ENCODE peak calls at places on chromosomes 5 and 9, in five cellular contexts. F is EH, T is NCI-H1417, V is T-helper 22 cell, Y is left colon. W is an unnamed sample.

GRCh38 chr9:112239708-112240107 is 64.6 kb upstream of the SUSD1 start:
- DNase-seq in T (no peak), F (no peak), Y (no peak), V (no peak), W (no peak)

GRCh38 chr9:137387034-137387890 is 35.7 kb downstream of the EXD3 start:
- DNase-seq in F (no peak), T (peak), Y (no peak), V (no peak), W (no peak)

GRCh38 chr5:763998-764781 is 20.3 kb downstream of the ZDHHC11B start:
- DNase-seq in F (no peak), V (no peak), Y (no peak), T (no peak), W (no peak)

GRCh38 chr9:88722753-88723152 is 187.8 kb downstream of the NXNL2 start:
- DNase-seq in Y (no peak), F (peak), T (no peak), V (no peak), W (no peak)

GRCh38 chr5:34658023-34658422 is 1.9 kb downstream of the RAI14 start:
- DNase-seq in V (no peak), T (peak), F (peak), Y (no peak), W (peak)

GRCh38 chr9:114224247-114224610 is 68.9 kb downstream of the COL27A1 start:
- DNase-seq in Y (no peak), F (peak), V (no peak), T (peak), W (peak)

GRCh38 chr5:6279607-6280006 is 98.7 kb downstream of the MED10 start:
- DNase-seq in T (no peak), V (no peak), Y (no peak), F (no peak), W (no peak)

GRCh38 chr9:81128701-81129100 is 560.6 kb downstream of the TLE1 start:
- DNase-seq in V (no peak), F (no peak), T (no peak), Y (no peak), W (no peak)

GRCh38 chr9:94139672-94140417 is 55.6 kb downstream of the PTPDC1 start:
- DNase-seq in Y (peak), F (peak), T (no peak), V (no peak), W (peak)

GRCh38 chr9:73179594-73179993 is 27.9 kb downstream of the ANXA1 start:
- DNase-seq in V (no peak), T (peak), F (no peak), Y (no peak), W (peak)

GRCh38 chr9:136282272-136282861 is 21.5 kb downstream of the CCDC187 start:
- DNase-seq in F (no peak), V (no peak), Y (peak), T (peak), W (no peak)

GRCh38 chr9:129891519-129891918 is 56.3 kb downstream of the USP20 start:
- DNase-seq in T (no peak), V (no peak), Y (no peak), F (no peak), W (no peak)

GRCh38 chr5:27038476-27038875 is at the start of gene CDH9:
- DNase-seq in T (no peak), V (no peak), Y (no peak), F (no peak), W (no peak)

GRCh38 chr5:92581249-92581648 is 999.8 kb downstream of the NR2F1-AS1 start:
- DNase-seq in F (no peak), V (no peak), T (no peak), Y (no peak), W (no peak)

GRCh38 chr5:168359820-168360460 is 68.5 kb downstream of the WWC1 start:
- DNase-seq in V (no peak), F (no peak), T (no peak), Y (no peak), W (no peak)

GRCh38 chr5:1536298-1537165 is 12.8 kb upstream of the LPCAT1 start:
- DNase-seq in F (peak), Y (no peak), V (peak), T (no peak), W (no peak)

GRCh38 chr5:1523793-1524480 is at the start of gene LPCAT1:
- DNase-seq in Y (peak), T (peak), F (peak), V (peak), W (peak)

GRCh38 chr5:96863114-96863513 is 13.2 kb upstream of the ERAP2 start:
- DNase-seq in F (no peak), V (no peak), Y (no peak), T (no peak), W (no peak)

GRCh38 chr5:34609951-34610431 is 46.1 kb upstream of the RAI14 start:
- DNase-seq in F (peak), Y (no peak), T (no peak), V (no peak), W (no peak)

GRCh38 chr5:171310816-171311697 is 2.0 kb downstream of the TLX3 start:
- DNase-seq in V (no peak), F (peak), Y (no peak), T (peak), W (peak)

GRCh38 chr5:124887223-124887622 is 140.8 kb upstream of the ZNF608 start:
- DNase-seq in T (no peak), Y (no peak), F (no peak), V (no peak), W (no peak)

GRCh38 chr9:123358181-123358894 is 2.3 kb downstream of the CRB2 start:
- DNase-seq in F (no peak), V (no peak), T (peak), Y (no peak), W (no peak)

GRCh38 chr5:133273661-133274596 is 222.1 kb downstream of the HSPA4 start:
- DNase-seq in V (no peak), Y (no peak), T (no peak), F (peak), W (peak)

GRCh38 chr5:94524841-94525697 is 93.3 kb downstream of the KIAA0825 start:
- DNase-seq in F (peak), Y (no peak), T (peak), V (no peak), W (no peak)

GRCh38 chr9:107819772-107820171 is 330.2 kb upstream of the KLF4 start:
- DNase-seq in F (no peak), V (no peak), Y (peak), T (peak), W (peak)

GRCh38 chr9:89022902-89023301 is 31.6 kb downstream of the S1PR3 start:
- DNase-seq in V (no peak), Y (no peak), F (peak), T (no peak), W (peak)

GRCh38 chr5:68644971-68645370 is 429.4 kb downstream of the PIK3R1 start:
- DNase-seq in V (no peak), Y (no peak), T (no peak), F (no peak), W (no peak)

GRCh38 chr5:149240354-149240998 is 31.2 kb upstream of the AFAP1L1 start:
- DNase-seq in V (peak), Y (peak), T (no peak), F (no peak), W (no peak)

GRCh38 chr5:143761663-143762062 is 50.3 kb upstream of the HMHB1 start:
- DNase-seq in T (no peak), Y (no peak), V (no peak), F (no peak), W (no peak)

GRCh38 chr5:10719965-10720364 is 41.1 kb downstream of the DAP start:
- DNase-seq in F (peak), V (no peak), Y (no peak), T (no peak), W (peak)

GRCh38 chr9:19876569-19877316 is 87.9 kb upstream of the SLC24A2 start:
- DNase-seq in Y (no peak), F (no peak), V (no peak), T (no peak), W (no peak)

GRCh38 chr5:14879985-14880589 is 8.5 kb upstream of the ANKH start:
- DNase-seq in Y (no peak), T (no peak), V (no peak), F (peak), W (peak)

GRCh38 chr9:6897831-6898230 is 140.1 kb downstream of the KDM4C start:
- DNase-seq in Y (peak), T (peak), F (no peak), V (no peak), W (no peak)

GRCh38 chr5:74243634-74244033 is 396.9 kb downstream of the ENC1 start:
- DNase-seq in F (peak), T (peak), Y (no peak), V (no peak), W (peak)

GRCh38 chr9:68546596-68547390 is 6.1 kb upstream of the TMEM252 start:
- DNase-seq in Y (no peak), T (no peak), F (no peak), V (no peak), W (no peak)

GRCh38 chr5:545641-546375 is 21.6 kb upstream of the SLC9A3 start:
- DNase-seq in F (no peak), Y (no peak), V (no peak), T (no peak), W (no peak)

GRCh38 chr9:107644774-107645463 is 155.3 kb upstream of the KLF4 start:
- DNase-seq in V (no peak), F (peak), T (no peak), Y (no peak), W (no peak)